ENCODE peak calls at places on chromosomes 13 and 19, in seven cellular contexts. R, E, Y, U, F, C and M are unnamed samples.

GRCh38 chr13:87123987-87124784 is 547.0 kb upstream of the SLITRK5 start:
- DNase-seq in R (peak), E (peak), Y (peak), U (peak), F (no peak), C (no peak), M (peak)

GRCh38 chr19:42132851-42133528 is 744 bp upstream of the POU2F2 start:
- DNase-seq in R (no peak), E (peak), Y (no peak), U (peak), F (peak), C (peak), M (peak)

GRCh38 chr13:27425918-27426630 is 1.7 kb downstream of the GTF3A start:
- DNase-seq in R (peak), E (peak), Y (peak), U (peak), F (peak), C (peak), M (peak)

GRCh38 chr19:2327773-2328400 is 499 bp downstream of the LSM7 start:
- DNase-seq in R (peak), E (no peak), Y (peak), U (peak), F (peak), C (no peak), M (peak)

GRCh38 chr13:19862511-19863313 is 737 bp downstream of the ZMYM5 start:
- DNase-seq in R (no peak), E (peak), Y (peak), U (peak), F (peak), C (peak), M (no peak)

GRCh38 chr13:78940444-78940843 is 281.5 kb upstream of the OBI1 start:
- DNase-seq in R (no peak), E (no peak), Y (no peak), U (no peak), F (no peak), C (no peak), M (no peak)

GRCh38 chr19:4531562-4532165 is 3.4 kb downstream of the PLIN5 start:
- DNase-seq in R (no peak), E (no peak), Y (no peak), U (no peak), F (no peak), C (no peak), M (no peak)

GRCh38 chr13:33000365-33000764 is 15.9 kb upstream of the KL start:
- DNase-seq in R (no peak), E (no peak), Y (no peak), U (no peak), F (no peak), C (no peak), M (no peak)

GRCh38 chr19:45075215-45076028 is 856 bp downstream of the ZNF296 start:
- DNase-seq in R (no peak), E (peak), Y (peak), U (peak), F (peak), C (no peak), M (peak)

GRCh38 chr19:13774217-13775191 is at the start of gene C19orf53:
- DNase-seq in R (peak), E (peak), Y (peak), U (peak), F (peak), C (peak), M (peak)

GRCh38 chr19:17390665-17391370 is 3.2 kb downstream of the CCDC194 start:
- DNase-seq in R (peak), E (peak), Y (peak), U (peak), F (peak), C (peak), M (peak)

GRCh38 chr19:9178901-9179300 is at the start of gene OR7D2:
- DNase-seq in R (no peak), E (no peak), Y (no peak), U (peak), F (no peak), C (no peak), M (no peak)

GRCh38 chr13:27321619-27322385 is 51.2 kb downstream of the RASL11A start:
- DNase-seq in R (no peak), E (no peak), Y (no peak), U (no peak), F (no peak), C (no peak), M (no peak)

GRCh38 chr13:45933203-45934014 is 81.9 kb upstream of the SIAH3 start:
- DNase-seq in R (no peak), E (no peak), Y (no peak), U (no peak), F (no peak), C (no peak), M (no peak)

GRCh38 chr19:40601061-40601973 is at the start of gene LTBP4:
- DNase-seq in R (no peak), E (peak), Y (peak), U (peak), F (peak), C (peak), M (no peak)

GRCh38 chr19:11446652-11447301 is 11.3 kb downstream of the PRKCSH start:
- DNase-seq in R (no peak), E (peak), Y (no peak), U (peak), F (peak), C (no peak), M (peak)

GRCh38 chr19:29118384-29118783 is 94.6 kb downstream of the UQCRFS1 start:
- DNase-seq in R (no peak), E (no peak), Y (no peak), U (no peak), F (no peak), C (no peak), M (no peak)

GRCh38 chr13:48437381-48437780 is 24.5 kb upstream of the LPAR6 start:
- DNase-seq in R (peak), E (peak), Y (peak), U (peak), F (peak), C (peak), M (peak)

GRCh38 chr13:26445092-26445491 is 112.4 kb upstream of the WASF3 start:
- DNase-seq in R (no peak), E (no peak), Y (no peak), U (no peak), F (no peak), C (no peak), M (no peak)

GRCh38 chr13:95002968-95003813 is 290.8 kb upstream of the SOX21 start:
- DNase-seq in R (peak), E (no peak), Y (no peak), U (no peak), F (peak), C (no peak), M (peak)

GRCh38 chr13:77800219-77800618 is 102.7 kb downstream of the SLAIN1 start:
- DNase-seq in R (no peak), E (no peak), Y (peak), U (peak), F (no peak), C (no peak), M (no peak)

GRCh38 chr13:20231839-20232555 is at the start of gene GJB6:
- DNase-seq in R (no peak), E (no peak), Y (no peak), U (no peak), F (no peak), C (no peak), M (no peak)

GRCh38 chr19:53780506-53780905 is 43.6 kb downstream of the NLRP12 start:
- DNase-seq in R (no peak), E (no peak), Y (no peak), U (no peak), F (no peak), C (no peak), M (no peak)

GRCh38 chr19:58372311-58373133 is 8.3 kb downstream of the ZNF837 start:
- DNase-seq in R (no peak), E (peak), Y (no peak), U (no peak), F (peak), C (no peak), M (peak)

GRCh38 chr13:93098972-93099371 is 127.6 kb upstream of the GPC6 start:
- DNase-seq in R (no peak), E (no peak), Y (no peak), U (no peak), F (no peak), C (no peak), M (no peak)

GRCh38 chr13:31556376-31556775 is 182.9 kb upstream of the RXFP2 start:
- DNase-seq in R (no peak), E (no peak), Y (peak), U (peak), F (no peak), C (no peak), M (peak)

GRCh38 chr19:18650048-18650435 is 13.2 kb downstream of the KLHL26 start:
- DNase-seq in R (no peak), E (peak), Y (no peak), U (peak), F (no peak), C (peak), M (peak)

GRCh38 chr19:18647807-18648206 is 11.0 kb downstream of the KLHL26 start:
- DNase-seq in R (no peak), E (no peak), Y (no peak), U (no peak), F (no peak), C (no peak), M (no peak)

GRCh38 chr19:18648971-18649310 is 12.1 kb downstream of the KLHL26 start:
- DNase-seq in R (no peak), E (no peak), Y (peak), U (no peak), F (no peak), C (no peak), M (no peak)

GRCh38 chr19:18650468-18651001 is 13.7 kb downstream of the KLHL26 start:
- DNase-seq in R (no peak), E (peak), Y (peak), U (peak), F (peak), C (peak), M (peak)

GRCh38 chr19:18649371-18650047 is 12.7 kb downstream of the KLHL26 start:
- DNase-seq in R (no peak), E (peak), Y (peak), U (no peak), F (peak), C (peak), M (peak)
- H3K4me3 ChIP-seq in R (no peak), E (peak), Y (peak), U (no peak), F (no peak), C (no peak), M (no peak)

GRCh38 chr19:43652546-43652874 is 12.9 kb upstream of the CADM4 start:
- DNase-seq in R (no peak), E (no peak), Y (no peak), U (no peak), F (no peak), C (no peak), M (no peak)
- TF ChIP-seq CTCF in R (no peak), E (peak), Y (no peak), U (no peak), F (no peak), C (no peak), M (no peak)

DNA sequence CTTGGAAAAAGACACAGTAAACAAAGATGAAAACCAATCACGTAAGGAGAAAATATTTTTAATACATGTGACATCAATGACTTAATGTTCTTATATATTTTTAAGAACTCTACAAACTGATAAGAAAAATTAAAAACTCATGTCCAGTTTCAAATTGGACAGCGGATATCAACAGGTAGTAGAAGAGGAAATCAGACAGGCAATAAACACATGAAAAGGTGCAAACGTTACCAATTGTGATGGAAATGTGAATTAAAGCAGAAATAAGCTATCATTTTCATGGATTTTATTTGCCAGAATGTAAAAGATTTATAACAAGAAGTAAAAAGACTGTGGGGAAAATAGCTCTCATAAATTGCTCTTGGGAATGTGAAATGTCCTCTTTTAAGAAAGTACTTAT is 382.3 kb downstream of the DLEU7 start:
- DNase-seq in R (no peak), E (no peak), Y (no peak), U (no peak), F (no peak), C (no peak), M (no peak)
- H3K4me3 ChIP-seq in R (no peak), E (no peak), Y (no peak), U (no peak), F (no peak), C (no peak), M (no peak)

DNA sequence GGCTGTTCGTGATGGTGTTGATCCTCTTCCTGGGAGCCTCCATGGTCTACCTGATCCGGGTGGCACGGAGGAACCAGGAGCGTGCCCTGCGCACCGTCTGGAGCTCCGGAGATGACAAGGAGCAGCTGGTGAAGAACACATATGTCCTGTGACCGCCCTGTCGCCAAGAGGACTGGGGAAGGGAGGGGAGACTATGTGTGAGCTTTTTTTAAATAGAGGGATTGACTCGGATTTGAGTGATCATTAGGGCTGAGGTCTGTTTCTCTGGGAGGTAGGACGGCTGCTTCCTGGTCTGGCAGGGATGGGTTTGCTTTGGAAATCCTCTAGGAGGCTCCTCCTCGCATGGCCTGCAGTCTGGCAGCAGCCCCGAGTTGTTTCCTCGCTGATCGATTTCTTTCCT is 12.2 kb upstream of the C19orf33 start:
- DNase-seq in R (no peak), E (no peak), Y (no peak), U (no peak), F (no peak), C (no peak), M (no peak)
- TF ChIP-seq CTCF in R (no peak), E (no peak), Y (peak), U (no peak), F (no peak), C (no peak), M (no peak)